ENCODE peak calls at places on chromosomes 16 and 17, in seven cellular contexts. Z is HAP-1, J is SHP77 treated with DMSO at 0.1 percent for 48 hours, Y is colonic mucosa, W is transverse colon, S is right cardiac atrium, K is HEK293T. T is an unnamed sample.

GRCh38 chr16:55876854-55877253 is 1.7 kb upstream of the CES5A start:
- DNase-seq in Z (no peak), J (no peak), Y (no peak), W (no peak), S (no peak), K (no peak), T (no peak)

GRCh38 chr17:9825751-9826150 is at the start of gene GLP2R:
- DNase-seq in Z (no peak), J (no peak), Y (no peak), W (peak), S (no peak), K (no peak), T (no peak)

GRCh38 chr16:89545831-89546574 is 14.5 kb upstream of the RPL13 start:
- DNase-seq in Z (no peak), J (no peak), Y (peak), W (peak), S (no peak), K (no peak), T (no peak)

GRCh38 chr17:7241047-7241733 is 1.1 kb downstream of the GABARAP start:
- DNase-seq in Z (no peak), J (no peak), Y (no peak), W (no peak), S (peak), K (no peak), T (no peak)

GRCh38 chr16:81076566-81077076 is 417 bp downstream of the C16orf46 start:
- DNase-seq in Z (peak), J (peak), Y (peak), W (peak), S (peak), K (peak), T (peak)

GRCh38 chr17:27553019-27553511 is 77.9 kb upstream of the LGALS9 start:
- DNase-seq in Z (no peak), J (no peak), Y (no peak), W (peak), S (peak), K (no peak), T (no peak)

GRCh38 chr16:89953671-89954406 is 5.3 kb downstream of the DEF8 start:
- DNase-seq in Z (no peak), J (no peak), Y (no peak), W (no peak), S (no peak), K (no peak), T (peak)

GRCh38 chr17:45276031-45276430 is 14.1 kb upstream of the SPATA32 start:
- DNase-seq in Z (no peak), J (no peak), Y (no peak), W (no peak), S (peak), K (no peak), T (no peak)

GRCh38 chr17:59830007-59830630 is 62.6 kb downstream of the TUBD1 start:
- DNase-seq in Z (no peak), J (no peak), Y (peak), W (no peak), S (peak), K (no peak), T (peak)

GRCh38 chr17:79579074-79579800 is 31.6 kb downstream of the RBFOX3 start:
- DNase-seq in Z (no peak), J (no peak), Y (no peak), W (no peak), S (no peak), K (no peak), T (no peak)

GRCh38 chr16:14013571-14014283 is 57.4 kb upstream of the MRTFB start:
- DNase-seq in Z (peak), J (no peak), Y (no peak), W (no peak), S (no peak), K (peak), T (no peak)

GRCh38 chr16:87560428-87561199 is 41.7 kb upstream of the JPH3 start:
- DNase-seq in Z (peak), J (no peak), Y (peak), W (peak), S (peak), K (peak), T (peak)

GRCh38 chr16:68116256-68116853 is 31.2 kb downstream of the NFATC3 start:
- DNase-seq in Z (no peak), J (no peak), Y (no peak), W (no peak), S (no peak), K (peak), T (no peak)

GRCh38 chr17:72565758-72566157 is 444.9 kb downstream of the SOX9 start:
- DNase-seq in Z (no peak), J (no peak), Y (no peak), W (no peak), S (no peak), K (no peak), T (no peak)

GRCh38 chr16:54968769-54969168 is 38.1 kb downstream of the IRX5 start:
- DNase-seq in Z (no peak), J (no peak), Y (no peak), W (no peak), S (no peak), K (no peak), T (no peak)

GRCh38 chr17:35084987-35085386 is 21.5 kb upstream of the RFFL start:
- DNase-seq in Z (peak), J (no peak), Y (no peak), W (peak), S (no peak), K (no peak), T (no peak)

GRCh38 chr16:84985079-84986065 is 26.0 kb downstream of the ZDHHC7 start:
- DNase-seq in Z (no peak), J (no peak), Y (no peak), W (no peak), S (no peak), K (no peak), T (no peak)

GRCh38 chr17:28426081-28426519 is 20.1 kb upstream of the SLC46A1 start:
- DNase-seq in Z (no peak), J (no peak), Y (no peak), W (peak), S (no peak), K (peak), T (peak)

GRCh38 chr16:4404247-4404966 is 12.0 kb downstream of the CORO7 start:
- DNase-seq in Z (peak), J (peak), Y (peak), W (peak), S (peak), K (peak), T (peak)

GRCh38 chr17:63542218-63542545 is 8.1 kb upstream of the DCAF7 start:
- DNase-seq in Z (no peak), J (no peak), Y (no peak), W (no peak), S (no peak), K (no peak), T (no peak)

GRCh38 chr17:76394166-76394565 is 9.8 kb downstream of the SPHK1 start:
- DNase-seq in Z (no peak), J (no peak), Y (no peak), W (no peak), S (no peak), K (no peak), T (no peak)

GRCh38 chr17:76241776-76242175 is 1.5 kb upstream of the RNF157 start:
- DNase-seq in Z (no peak), J (no peak), Y (no peak), W (no peak), S (no peak), K (no peak), T (no peak)

T was measured in Peyer's patch.